ENCODE peak calls at places on chromosomes 4 and X, in four cellular contexts. One of them, this sample, is unnamed.

GRCh38 chr4:147516133-147516532 is 35.2 kb downstream of the EDNRA start:
- DNase-seq in H54: no peak
- DNase-seq in stimulated activated CD4-positive, alpha-beta T cell treated with anti-CD3 and anti-CD28 coated beads, Interleukin-12 subunit alpha, Interleukin-12 subunit beta, amount 100 ng/mL, for 48 hours: no peak
- DNase-seq in lower leg skin: no peak
- DNase-seq in this sample: no peak

GRCh38 chr4:63169836-63170235 is 1239.4 kb downstream of the TECRL start:
- DNase-seq in H54: no peak
- DNase-seq in stimulated activated CD4-positive, alpha-beta T cell treated with anti-CD3 and anti-CD28 coated beads, Interleukin-12 subunit alpha, Interleukin-12 subunit beta, amount 100 ng/mL, for 48 hours: no peak
- DNase-seq in lower leg skin: no peak
- DNase-seq in this sample: no peak

GRCh38 chr4:98662619-98663225 is 4.3 kb upstream of the TSPAN5 start:
- DNase-seq in lower leg skin: no peak
- DNase-seq in H54: no peak
- DNase-seq in stimulated activated CD4-positive, alpha-beta T cell treated with anti-CD3 and anti-CD28 coated beads, Interleukin-12 subunit alpha, Interleukin-12 subunit beta, amount 100 ng/mL, for 48 hours: peak
- DNase-seq in this sample: no peak

GRCh38 chr4:5554376-5554775 is 154.0 kb downstream of the EVC2 start:
- DNase-seq in H54: no peak
- DNase-seq in stimulated activated CD4-positive, alpha-beta T cell treated with anti-CD3 and anti-CD28 coated beads, Interleukin-12 subunit alpha, Interleukin-12 subunit beta, amount 100 ng/mL, for 48 hours: no peak
- DNase-seq in lower leg skin: peak
- DNase-seq in this sample: no peak

GRCh38 chr4:158201310-158201709 is 9.0 kb upstream of the TMEM144 start:
- DNase-seq in lower leg skin: no peak
- DNase-seq in H54: no peak
- DNase-seq in stimulated activated CD4-positive, alpha-beta T cell treated with anti-CD3 and anti-CD28 coated beads, Interleukin-12 subunit alpha, Interleukin-12 subunit beta, amount 100 ng/mL, for 48 hours: no peak
- DNase-seq in this sample: no peak

GRCh38 chr4:20394471-20394870 is 142.8 kb downstream of the SLIT2 start:
- DNase-seq in H54: no peak
- DNase-seq in lower leg skin: no peak
- DNase-seq in stimulated activated CD4-positive, alpha-beta T cell treated with anti-CD3 and anti-CD28 coated beads, Interleukin-12 subunit alpha, Interleukin-12 subunit beta, amount 100 ng/mL, for 48 hours: no peak
- DNase-seq in this sample: no peak

GRCh38 chr4:81136161-81136910 is 78.7 kb downstream of the PRKG2 start:
- DNase-seq in H54: no peak
- DNase-seq in lower leg skin: no peak
- DNase-seq in stimulated activated CD4-positive, alpha-beta T cell treated with anti-CD3 and anti-CD28 coated beads, Interleukin-12 subunit alpha, Interleukin-12 subunit beta, amount 100 ng/mL, for 48 hours: no peak
- DNase-seq in this sample: no peak

GRCh38 chr4:183550345-183551080 is 45.7 kb downstream of the ING2 start:
- DNase-seq in H54: no peak
- DNase-seq in lower leg skin: no peak
- DNase-seq in stimulated activated CD4-positive, alpha-beta T cell treated with anti-CD3 and anti-CD28 coated beads, Interleukin-12 subunit alpha, Interleukin-12 subunit beta, amount 100 ng/mL, for 48 hours: no peak
- DNase-seq in this sample: no peak

GRCh38 chr4:89784686-89785227 is 52.2 kb downstream of the SNCA start:
- DNase-seq in stimulated activated CD4-positive, alpha-beta T cell treated with anti-CD3 and anti-CD28 coated beads, Interleukin-12 subunit alpha, Interleukin-12 subunit beta, amount 100 ng/mL, for 48 hours: no peak
- DNase-seq in lower leg skin: no peak
- DNase-seq in H54: no peak
- DNase-seq in this sample: no peak

GRCh38 chr4:99438578-99438875 is 3.4 kb upstream of the ADH7 start:
- DNase-seq in lower leg skin: no peak
- DNase-seq in stimulated activated CD4-positive, alpha-beta T cell treated with anti-CD3 and anti-CD28 coated beads, Interleukin-12 subunit alpha, Interleukin-12 subunit beta, amount 100 ng/mL, for 48 hours: no peak
- DNase-seq in H54: no peak
- DNase-seq in this sample: no peak

GRCh38 chrX:138011461-138011860 is 445.5 kb downstream of the ZIC3 start:
- DNase-seq in lower leg skin: no peak
- DNase-seq in stimulated activated CD4-positive, alpha-beta T cell treated with anti-CD3 and anti-CD28 coated beads, Interleukin-12 subunit alpha, Interleukin-12 subunit beta, amount 100 ng/mL, for 48 hours: no peak
- DNase-seq in H54: no peak
- DNase-seq in this sample: no peak

GRCh38 chr4:82586055-82586454 is 24.3 kb upstream of the TMEM150C start:
- DNase-seq in lower leg skin: no peak
- DNase-seq in H54: no peak
- DNase-seq in stimulated activated CD4-positive, alpha-beta T cell treated with anti-CD3 and anti-CD28 coated beads, Interleukin-12 subunit alpha, Interleukin-12 subunit beta, amount 100 ng/mL, for 48 hours: no peak
- DNase-seq in this sample: no peak

GRCh38 chrX:19747672-19748610 is 139.5 kb downstream of the SH3KBP1 start:
- DNase-seq in H54: no peak
- DNase-seq in stimulated activated CD4-positive, alpha-beta T cell treated with anti-CD3 and anti-CD28 coated beads, Interleukin-12 subunit alpha, Interleukin-12 subunit beta, amount 100 ng/mL, for 48 hours: peak
- DNase-seq in lower leg skin: no peak
- DNase-seq in this sample: no peak

GRCh38 chrX:5449323-5449722 is 779.3 kb downstream of the NLGN4X start:
- DNase-seq in H54: no peak
- DNase-seq in lower leg skin: no peak
- DNase-seq in stimulated activated CD4-positive, alpha-beta T cell treated with anti-CD3 and anti-CD28 coated beads, Interleukin-12 subunit alpha, Interleukin-12 subunit beta, amount 100 ng/mL, for 48 hours: no peak
- DNase-seq in this sample: no peak

GRCh38 chrX:56802921-56803848 is 74.1 kb downstream of the NBDY start:
- DNase-seq in stimulated activated CD4-positive, alpha-beta T cell treated with anti-CD3 and anti-CD28 coated beads, Interleukin-12 subunit alpha, Interleukin-12 subunit beta, amount 100 ng/mL, for 48 hours: no peak
- DNase-seq in lower leg skin: peak
- DNase-seq in H54: no peak
- DNase-seq in this sample: peak

GRCh38 chr4:118557298-118557851 is 127.8 kb upstream of the METTL14 start:
- DNase-seq in H54: peak
- DNase-seq in lower leg skin: no peak
- DNase-seq in stimulated activated CD4-positive, alpha-beta T cell treated with anti-CD3 and anti-CD28 coated beads, Interleukin-12 subunit alpha, Interleukin-12 subunit beta, amount 100 ng/mL, for 48 hours: no peak
- DNase-seq in this sample: peak

This sample was measured in breast epithelium.